ENCODE peak calls at places on chromosomes 5 and 9, in seven cellular contexts. H is body of pancreas, C is dorsolateral prefrontal cortex, Z is psoas muscle, M is HFFc6, X is bronchial epithelial cell, E is lower leg skin. K is an unnamed sample.
A peak's percentile ranks its signal among the peaks of the same experiment; 100 is the strongest.

GRCh38 chr5:114544561-114544960 is 182.7 kb downstream of the KCNN2 start:
- DNase-seq in H (no peak), C (no peak), Z (no peak), M (no peak), X (no peak), E (no peak), K (no peak)

GRCh38 chr5:53337827-53338226 is 142.6 kb upstream of the FST start:
- DNase-seq in H (no peak), C (no peak), Z (no peak), M (no peak), X (peak; percentile 77), E (no peak), K (no peak)

GRCh38 chr9:129166962-129167557 is 11.0 kb downstream of the IER5L start:
- DNase-seq in H (peak; percentile 95), C (no peak), Z (peak; percentile 72), M (peak; percentile 57), X (peak; percentile 93), E (peak; percentile 78), K (no peak)

GRCh38 chr5:66130493-66130892 is 13.6 kb upstream of the SREK1 start:
- DNase-seq in H (no peak), C (no peak), Z (no peak), M (no peak), X (no peak), E (no peak), K (no peak)

GRCh38 chr9:128106181-128106939 is 21.2 kb downstream of the PTGES2 start:
- DNase-seq in H (peak; percentile 15), C (no peak), Z (no peak), M (no peak), X (no peak), E (no peak), K (no peak)

GRCh38 chr5:40674661-40675235 is 5.0 kb upstream of the PTGER4 start:
- DNase-seq in H (no peak), C (no peak), Z (no peak), M (no peak), X (peak; percentile 95), E (no peak), K (no peak)

GRCh38 chr5:20286512-20286911 is 298.5 kb upstream of the CDH18 start:
- DNase-seq in H (no peak), C (no peak), Z (no peak), M (peak; percentile 42), X (peak; percentile 79), E (no peak), K (no peak)

GRCh38 chr5:60844429-60844890 is 391 bp upstream of the ELOVL7 start:
- DNase-seq in H (no peak), C (no peak), Z (no peak), M (no peak), X (peak; percentile 63), E (no peak), K (no peak)

GRCh38 chr9:79883073-79883645 is 311.4 kb downstream of the TLE4 start:
- DNase-seq in H (no peak), C (no peak), Z (no peak), M (no peak), X (no peak), E (no peak), K (no peak)

GRCh38 chr5:177364159-177364962 is 6.6 kb downstream of the RGS14 start:
- DNase-seq in H (no peak), C (no peak), Z (no peak), M (no peak), X (peak; percentile 45), E (no peak), K (no peak)

GRCh38 chr9:127926961-127927456 is 3.6 kb downstream of the PIP5KL1 start:
- DNase-seq in H (no peak), C (no peak), Z (no peak), M (no peak), X (no peak), E (no peak), K (no peak)

GRCh38 chr9:91179237-91180138 is 182.2 kb downstream of the AUH start:
- DNase-seq in H (no peak), C (no peak), Z (no peak), M (peak; percentile 86), X (no peak), E (no peak), K (no peak)

GRCh38 chr5:125198270-125198974 is 452.0 kb upstream of the ZNF608 start:
- DNase-seq in H (peak; percentile 81), C (peak; percentile 40), Z (peak; percentile 55), M (peak; percentile 35), X (peak; percentile 23), E (peak; percentile 38), K (peak; percentile 84)

GRCh38 chr9:98168952-98169488 is 23.4 kb downstream of the CORO2A start:
- DNase-seq in H (no peak), C (no peak), Z (no peak), M (peak; percentile 10), X (peak; percentile 70), E (no peak), K (no peak)

GRCh38 chr5:158463971-158464370 is 605.0 kb upstream of the CLINT1 start:
- DNase-seq in H (peak; percentile 20), C (no peak), Z (peak; percentile 55), M (no peak), X (peak; percentile 51), E (peak; percentile 67), K (peak; percentile 68)

GRCh38 chr5:33472805-33473409 is 32.1 kb downstream of the TARS1 start:
- DNase-seq in H (no peak), C (no peak), Z (no peak), M (no peak), X (no peak), E (no peak), K (no peak)

GRCh38 chr5:33474004-33474403 is 33.2 kb downstream of the TARS1 start:
- DNase-seq in H (no peak), C (no peak), Z (no peak), M (no peak), X (no peak), E (no peak), K (no peak)

GRCh38 chr5:33468811-33469435 is 28.2 kb downstream of the TARS1 start:
- DNase-seq in H (no peak), C (no peak), Z (no peak), M (no peak), X (peak; percentile 29), E (no peak), K (no peak)

GRCh38 chr5:33474931-33475499 is 34.2 kb downstream of the TARS1 start:
- DNase-seq in H (no peak), C (no peak), Z (no peak), M (no peak), X (no peak), E (no peak), K (no peak)

GRCh38 chr5:33470544-33470943 is 29.8 kb downstream of the TARS1 start:
- DNase-seq in H (peak; percentile 51), C (no peak), Z (no peak), M (peak; percentile 61), X (peak; percentile 48), E (no peak), K (peak; percentile 23)
- TF ChIP-seq CTCF in H (peak; percentile 80), C (peak; percentile 65), Z (peak; percentile 15), M (peak; percentile 76), X (peak; percentile 23), E (no peak), K (peak; percentile 56)

DNA sequence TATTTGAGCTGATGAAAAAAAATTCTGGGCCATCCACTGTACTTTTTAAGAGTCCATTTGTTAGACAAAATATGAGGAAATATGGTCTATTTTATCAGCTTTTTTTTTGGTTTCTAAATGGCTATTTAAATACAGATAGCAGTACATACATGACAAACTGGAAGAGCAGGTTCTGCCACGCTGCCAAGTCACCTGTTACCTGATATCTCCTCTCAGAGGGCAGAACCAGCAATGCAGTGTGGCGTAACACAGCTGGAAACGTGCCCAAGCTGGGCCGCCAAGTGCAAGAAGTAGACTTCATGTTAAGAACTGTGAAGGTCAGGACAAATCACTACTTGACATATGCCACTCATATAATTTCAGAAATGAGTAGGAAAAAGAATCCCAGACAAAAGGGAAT is 8.1 kb downstream of the MCIDAS start:
- DNase-seq in H (peak; percentile 99), C (no peak), Z (no peak), M (no peak), X (peak; percentile 97), E (no peak), K (no peak)
- TF ChIP-seq CTCF in H (peak; percentile 31), C (no peak), Z (no peak), M (no peak), X (no peak), E (no peak), K (no peak)

GRCh38 chr9:69193685-69194032 is 19.6 kb downstream of the TJP2 start:
- DNase-seq in H (no peak), C (no peak), Z (no peak), M (no peak), X (no peak), E (no peak), K (no peak)
- TF ChIP-seq CTCF in H (peak; percentile 16), C (no peak), Z (no peak), M (no peak), X (no peak), E (no peak), K (no peak)

GRCh38 chr9:124040186-124040920 is 28.8 kb downstream of the LHX2 start:
- DNase-seq in H (no peak), C (no peak), Z (no peak), M (peak; percentile 49), X (peak; percentile 48), E (no peak), K (no peak)

GRCh38 chr9:124040935-124041816 is 29.6 kb downstream of the LHX2 start:
- DNase-seq in H (peak; percentile 64), C (no peak), Z (peak; percentile 51), M (no peak), X (no peak), E (peak; percentile 32), K (no peak)

GRCh38 chr9:124037790-124038189 is 26.2 kb downstream of the LHX2 start:
- DNase-seq in H (no peak), C (no peak), Z (no peak), M (no peak), X (no peak), E (no peak), K (no peak)

GRCh38 chr9:124038239-124038638 is 26.7 kb downstream of the LHX2 start:
- DNase-seq in H (no peak), C (no peak), Z (no peak), M (no peak), X (no peak), E (no peak), K (no peak)

DNA sequence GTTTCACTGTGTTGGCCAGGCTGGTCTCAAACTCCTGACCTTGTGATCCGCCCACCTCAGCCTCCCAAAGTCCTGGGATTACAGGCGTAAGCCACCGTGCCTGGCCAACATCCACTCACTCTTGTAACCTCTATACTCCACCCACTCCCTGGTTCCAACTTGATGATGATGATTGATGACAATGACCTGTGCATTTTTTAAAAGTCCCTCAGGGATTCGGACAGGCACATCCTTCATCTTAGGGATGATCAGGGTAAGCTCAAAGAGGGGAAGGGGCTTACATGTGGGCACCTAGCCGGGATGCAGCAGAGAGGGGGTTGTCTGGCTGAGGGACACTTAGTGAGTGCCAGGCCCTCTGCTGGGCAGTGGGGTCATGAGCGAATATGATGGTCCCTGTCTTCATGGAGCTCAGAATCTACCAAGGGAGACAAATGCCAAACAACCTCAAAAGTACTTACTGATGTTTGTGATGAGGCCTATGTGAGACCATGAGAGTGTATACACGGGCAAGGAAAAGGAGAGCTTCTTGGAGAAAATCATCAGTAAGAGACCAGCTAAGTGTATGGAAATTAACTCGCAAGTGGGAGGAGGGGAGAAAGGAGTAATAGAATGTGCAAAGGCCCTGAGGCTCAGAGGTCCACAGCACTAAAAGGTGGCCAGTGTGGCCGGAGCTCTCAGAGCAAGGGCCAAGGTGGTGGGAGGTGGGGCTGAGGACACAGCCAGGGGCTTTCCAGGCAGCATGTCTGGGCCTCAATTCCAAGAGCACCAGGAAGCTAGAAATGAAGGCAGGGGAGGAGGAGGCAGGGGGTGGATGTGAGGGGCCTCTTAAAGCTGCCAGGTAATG is 27.4 kb downstream of the LHX2 start:
- DNase-seq in H (no peak), C (no peak), Z (no peak), M (no peak), X (no peak), E (no peak), K (no peak)
- TF ChIP-seq CTCF in H (no peak), C (no peak), Z (no peak), M (peak; percentile 35), X (no peak), E (no peak), K (peak; percentile 6)